ENCODE peak calls at places on chromosomes 2 and 18, in ten cellular contexts. B, H, U, C, I, P, S, A, N and O are unnamed samples.

GRCh38 chr2:97868986-97869721 is 126.6 kb downstream of the TMEM131 start:
- DNase-seq in A (peak), B (no peak), N (no peak), P (peak), H (peak), S (peak), C (peak), I (no peak), U (peak), O (peak)

GRCh38 chr2:114122861-114123391 is 233.0 kb downstream of the ACTR3 start:
- DNase-seq in C (no peak), I (no peak), B (no peak), S (no peak), A (no peak), H (no peak), U (no peak), N (no peak), P (no peak), O (no peak)

GRCh38 chr2:9490789-9491188 is 16.4 kb downstream of the IAH1 start:
- DNase-seq in U (no peak), A (no peak), I (no peak), P (no peak), B (no peak), S (no peak), H (no peak), C (no peak), N (no peak), O (no peak)

GRCh38 chr2:9168851-9169250 is 37.8 kb upstream of the ASAP2 start:
- DNase-seq in A (no peak), N (no peak), B (no peak), U (no peak), H (no peak), P (no peak), I (no peak), C (no peak), S (no peak), O (no peak)

GRCh38 chr2:242020196-242021004 is 150.9 kb downstream of the RTP5 start:
- DNase-seq in H (peak), I (no peak), S (peak), U (no peak), A (no peak), B (peak), C (no peak), P (no peak), N (no peak), O (no peak)

GRCh38 chr2:203859030-203859854 is 8.3 kb upstream of the CTLA4 start:
- DNase-seq in B (no peak), I (no peak), N (no peak), U (no peak), S (no peak), P (no peak), H (no peak), C (no peak), A (no peak), O (no peak)

GRCh38 chr2:134583462-134583861 is 135.3 kb downstream of the TMEM163 start:
- DNase-seq in B (no peak), H (no peak), S (no peak), A (no peak), C (no peak), I (no peak), N (no peak), U (no peak), P (no peak), O (no peak)

GRCh38 chr2:32865399-32866068 is 81.2 kb upstream of the LTBP1 start:
- DNase-seq in H (peak), U (no peak), N (no peak), A (no peak), S (peak), I (no peak), C (peak), P (peak), B (no peak), O (peak)

GRCh38 chr2:209526541-209526940 is 102.7 kb downstream of the MAP2 start:
- DNase-seq in P (no peak), N (no peak), I (no peak), A (no peak), H (peak), S (peak), C (peak), B (no peak), U (no peak), O (no peak)

GRCh38 chr2:178066890-178067669 is 5.5 kb downstream of the PDE11A start:
- DNase-seq in I (no peak), C (no peak), P (no peak), H (no peak), B (no peak), U (no peak), N (no peak), S (no peak), A (no peak), O (no peak)

GRCh38 chr2:117980783-117981676 is 32.8 kb downstream of the CCDC93 start:
- DNase-seq in I (no peak), B (no peak), A (no peak), N (no peak), H (peak), P (peak), C (peak), S (peak), U (no peak), O (peak)

GRCh38 chr2:105674859-105675541 is 69.7 kb upstream of the NCK2 start:
- DNase-seq in N (no peak), H (no peak), U (no peak), I (no peak), A (no peak), S (no peak), P (no peak), C (peak), B (no peak), O (no peak)

GRCh38 chr2:165864353-165864752 is 70.3 kb upstream of the GALNT3 start:
- DNase-seq in N (no peak), B (no peak), C (no peak), P (no peak), S (no peak), U (no peak), I (no peak), H (no peak), A (no peak), O (no peak)

GRCh38 chr2:205714058-205714776 is 31.9 kb downstream of the NRP2 start:
- DNase-seq in P (peak), I (no peak), H (peak), S (peak), B (no peak), U (no peak), C (no peak), A (no peak), N (no peak), O (no peak)

GRCh38 chr2:241535871-241536639 is 22.5 kb upstream of the BOK start:
- DNase-seq in P (no peak), A (no peak), H (no peak), C (no peak), I (no peak), N (no peak), B (no peak), S (no peak), U (no peak), O (no peak)

GRCh38 chr2:139165599-139165998 is 385.4 kb upstream of the NXPH2 start:
- DNase-seq in C (no peak), N (no peak), A (no peak), I (no peak), P (no peak), H (no peak), B (no peak), S (no peak), U (no peak), O (no peak)

GRCh38 chr2:41910126-41910525 is 137.7 kb upstream of the PKDCC start:
- DNase-seq in P (peak), U (no peak), H (no peak), N (no peak), S (no peak), C (no peak), I (no peak), A (no peak), B (no peak), O (no peak)

GRCh38 chr2:165617720-165618119 is 148.2 kb downstream of the CSRNP3 start:
- DNase-seq in S (no peak), A (no peak), P (no peak), U (no peak), I (no peak), B (no peak), H (no peak), N (no peak), C (no peak), O (no peak)

GRCh38 chr2:128304330-128304714 is 14.3 kb downstream of the HS6ST1 start:
- DNase-seq in I (no peak), C (no peak), A (no peak), N (peak), B (no peak), U (no peak), H (no peak), P (no peak), S (no peak), O (no peak)

GRCh38 chr18:31624892-31625640 is 33.4 kb downstream of the TTR start:
- DNase-seq in B (no peak), H (no peak), N (no peak), P (no peak), C (no peak), I (no peak), A (no peak), U (peak), S (no peak), O (no peak)

GRCh38 chr2:47061989-47062678 is 93.0 kb downstream of the STPG4 start:
- DNase-seq in S (no peak), C (no peak), P (no peak), H (no peak), N (no peak), U (no peak), A (no peak), B (no peak), I (no peak), O (no peak)

GRCh38 chr2:202963712-202964111 is 51.0 kb upstream of the NBEAL1 start:
- DNase-seq in H (no peak), S (no peak), U (no peak), C (no peak), I (no peak), P (no peak), B (no peak), A (no peak), N (no peak), O (no peak)

GRCh38 chr2:121335294-121336290 is 50.6 kb upstream of the TFCP2L1 start:
- DNase-seq in P (no peak), S (no peak), A (no peak), N (peak), U (no peak), H (no peak), B (peak), I (no peak), C (no peak), O (no peak)

GRCh38 chr2:150169230-150169629 is 318.2 kb downstream of the RND3 start:
- DNase-seq in N (no peak), U (peak), I (peak), B (no peak), A (no peak), H (peak), S (peak), C (peak), P (no peak), O (no peak)

GRCh38 chr2:198471291-198471690 is 666.9 kb downstream of the PLCL1 start:
- DNase-seq in U (peak), C (no peak), A (no peak), H (no peak), B (peak), S (no peak), N (no peak), P (no peak), I (no peak), O (no peak)

GRCh38 chr2:46306320-46306719 is 9.1 kb downstream of the EPAS1 start:
- DNase-seq in B (no peak), N (no peak), U (no peak), S (peak), P (peak), A (no peak), I (no peak), H (peak), C (peak), O (no peak)

GRCh38 chr18:12470382-12471090 is 62.8 kb downstream of the PRELID3A start:
- DNase-seq in P (peak), A (peak), H (no peak), S (peak), U (no peak), C (no peak), I (no peak), B (no peak), N (no peak), O (no peak)

GRCh38 chr2:55718165-55719008 is 24.7 kb upstream of the PNPT1 start:
- DNase-seq in S (peak), U (peak), N (no peak), A (peak), I (no peak), B (peak), H (peak), C (peak), P (peak), O (no peak)

GRCh38 chr18:5543036-5543671 is 643 bp downstream of the EPB41L3 start:
- DNase-seq in C (no peak), S (no peak), H (no peak), B (no peak), U (no peak), N (peak), A (no peak), I (no peak), P (no peak), O (no peak)

GRCh38 chr2:165275932-165276331 is 36.7 kb downstream of the SCN2A start:
- DNase-seq in S (no peak), H (no peak), B (no peak), A (no peak), N (no peak), P (no peak), C (no peak), U (no peak), I (no peak), O (no peak)

GRCh38 chr18:10336749-10337148 is 117.7 kb upstream of the APCDD1 start:
- DNase-seq in B (no peak), P (no peak), U (no peak), I (no peak), C (no peak), N (no peak), A (peak), H (no peak), S (no peak), O (no peak)

GRCh38 chr2:237539681-237540080 is 26.7 kb upstream of the PRLH start:
- DNase-seq in U (no peak), H (no peak), P (no peak), I (no peak), C (no peak), B (no peak), A (no peak), N (no peak), S (no peak), O (no peak)

GRCh38 chr2:134897932-134898331 is 20.7 kb upstream of the CCNT2 start:
- DNase-seq in N (no peak), A (no peak), S (peak), H (peak), B (peak), P (no peak), I (no peak), U (no peak), C (peak), O (no peak)

GRCh38 chr2:187442378-187442777 is 5.7 kb downstream of the CALCRL start:
- DNase-seq in P (no peak), H (no peak), N (no peak), I (no peak), B (no peak), A (no peak), U (no peak), C (no peak), S (peak), O (no peak)

GRCh38 chr2:74552914-74553811 is 579 bp downstream of the LOXL3 start:
- DNase-seq in C (no peak), U (no peak), A (no peak), B (no peak), S (peak), N (peak), I (no peak), P (no peak), H (no peak), O (no peak)

GRCh38 chr2:226581004-226581403 is 218.6 kb downstream of the IRS1 start:
- DNase-seq in S (no peak), N (no peak), B (no peak), A (no peak), I (no peak), H (no peak), P (no peak), U (peak), C (no peak), O (no peak)

GRCh38 chr2:96665083-96665569 is 22.6 kb downstream of the FER1L5 start:
- DNase-seq in B (no peak), U (no peak), C (peak), H (peak), A (peak), P (peak), S (peak), I (peak), N (no peak), O (peak)

GRCh38 chr2:71454221-71455010 is 1.1 kb downstream of the DYSF start:
- DNase-seq in S (no peak), B (no peak), H (no peak), N (no peak), A (no peak), C (no peak), P (no peak), U (no peak), I (no peak), O (no peak)
- H3K4me3 ChIP-seq in S (peak), B (no peak), H (no peak), N (no peak), A (no peak), C (peak), P (peak), U (peak), I (peak), O (no peak)

DNA sequence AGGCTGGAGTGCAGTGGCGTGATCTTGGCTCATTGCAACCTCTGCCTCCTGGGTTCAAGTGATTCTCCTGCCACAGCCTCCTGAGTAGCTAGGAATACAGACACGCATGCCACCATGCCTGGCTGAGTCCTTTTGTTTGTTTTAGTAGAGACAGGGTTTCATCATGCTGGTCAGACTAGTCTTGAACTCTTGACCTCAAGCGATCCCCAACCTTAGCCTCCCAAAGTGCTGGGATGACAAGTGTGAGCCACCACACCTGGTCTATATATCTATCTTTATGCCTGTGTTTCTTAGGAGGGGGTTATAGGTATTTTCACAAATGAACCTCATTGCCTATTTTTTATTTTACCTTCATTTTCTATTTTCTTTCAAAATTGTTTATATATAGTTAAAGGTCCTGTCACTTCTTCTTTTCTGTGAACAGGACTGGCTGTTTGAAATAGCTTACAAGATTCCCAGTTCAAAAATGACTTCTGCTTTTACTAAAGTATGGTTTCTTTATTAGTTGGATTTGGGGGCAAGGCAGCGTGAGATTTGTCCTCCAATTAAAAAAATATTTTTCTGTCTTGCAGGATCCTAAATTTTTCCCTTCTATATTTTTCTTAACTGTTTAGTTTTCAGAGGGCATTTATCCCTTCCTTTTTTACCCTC is 16.4 kb upstream of the MARCHF7 start:
- DNase-seq in H (no peak), C (no peak), S (no peak), A (no peak), P (no peak), U (no peak), N (no peak), B (no peak), I (no peak), O (no peak)
- H3K4me3 ChIP-seq in H (no peak), C (no peak), S (no peak), A (no peak), P (no peak), U (no peak), N (no peak), B (no peak), I (no peak), O (no peak)

GRCh38 chr2:26184555-26185303 is 11.8 kb downstream of the GAREM2 start:
- DNase-seq in I (peak), C (peak), A (no peak), S (peak), H (peak), B (peak), P (peak), U (peak), N (peak), O (peak)
- H3K4me3 ChIP-seq in I (peak), C (peak), A (peak), S (peak), H (peak), B (peak), P (no peak), U (peak), N (peak), O (peak)

GRCh38 chr2:172464340-172465129 is 37.1 kb downstream of the ITGA6 start:
- DNase-seq in H (no peak), N (no peak), C (no peak), I (no peak), U (peak), S (no peak), A (no peak), B (no peak), P (peak), O (no peak)

GRCh38 chr2:172462393-172463381 is 35.3 kb downstream of the ITGA6 start:
- DNase-seq in H (no peak), P (peak), B (peak), A (no peak), C (no peak), N (no peak), I (no peak), S (no peak), U (peak), O (no peak)

GRCh38 chr2:172467382-172467781 is 40.0 kb downstream of the ITGA6 start:
- DNase-seq in C (peak), B (no peak), H (peak), N (no peak), S (peak), I (no peak), P (no peak), U (no peak), A (no peak), O (no peak)

GRCh38 chr2:172461591-172462392 is 34.4 kb downstream of the ITGA6 start:
- DNase-seq in H (peak), N (peak), I (no peak), A (no peak), B (peak), U (peak), C (peak), P (no peak), S (peak), O (no peak)

GRCh38 chr2:172465417-172466334 is 38.3 kb downstream of the ITGA6 start:
- DNase-seq in B (peak), C (peak), I (peak), P (peak), H (peak), N (peak), A (peak), U (peak), S (peak), O (peak)
- H3K4me3 ChIP-seq in B (no peak), C (peak), I (peak), P (no peak), H (peak), N (no peak), A (no peak), U (no peak), S (peak), O (peak)

GRCh38 chr2:231674587-231675334 is 33.6 kb upstream of the PTMA start:
- DNase-seq in I (peak), B (peak), C (peak), N (peak), S (peak), P (no peak), H (peak), U (peak), A (peak), O (no peak)

GRCh38 chr2:231672617-231673347 is 35.5 kb upstream of the PTMA start:
- DNase-seq in A (no peak), N (no peak), U (peak), H (peak), B (peak), C (peak), I (no peak), S (peak), P (no peak), O (no peak)

GRCh38 chr2:231671617-231672350 is 36.5 kb upstream of the PTMA start:
- DNase-seq in I (no peak), C (no peak), B (peak), S (no peak), A (no peak), U (peak), N (no peak), P (no peak), H (no peak), O (no peak)

GRCh38 chr2:231670892-231671616 is 37.3 kb upstream of the PTMA start:
- DNase-seq in P (no peak), B (peak), S (no peak), U (peak), N (no peak), A (no peak), I (no peak), C (peak), H (no peak), O (no peak)

GRCh38 chr2:231673348-231673770 is 35.0 kb upstream of the PTMA start:
- DNase-seq in P (no peak), N (no peak), B (peak), C (peak), I (no peak), H (peak), S (peak), A (no peak), U (peak), O (no peak)
- H3K4me3 ChIP-seq in P (no peak), N (no peak), B (peak), C (no peak), I (no peak), H (peak), S (no peak), A (no peak), U (peak), O (no peak)

GRCh38 chr2:8094571-8094970 is 587.3 kb upstream of the ID2 start:
- DNase-seq in N (no peak), H (no peak), P (no peak), U (no peak), S (no peak), C (no peak), B (no peak), A (no peak), I (no peak), O (no peak)

GRCh38 chr2:8098952-8099582 is 582.8 kb upstream of the ID2 start:
- DNase-seq in B (no peak), C (no peak), I (no peak), N (no peak), S (no peak), P (no peak), A (no peak), H (no peak), U (no peak), O (no peak)

GRCh38 chr2:8095978-8096377 is 585.9 kb upstream of the ID2 start:
- DNase-seq in B (no peak), U (no peak), H (no peak), I (no peak), N (no peak), P (no peak), S (no peak), A (no peak), C (no peak), O (no peak)

GRCh38 chr2:8098476-8098875 is 583.4 kb upstream of the ID2 start:
- DNase-seq in B (no peak), C (no peak), A (no peak), N (no peak), P (no peak), U (no peak), I (no peak), H (no peak), S (no peak), O (no peak)

GRCh38 chr2:8096484-8096883 is 585.4 kb upstream of the ID2 start:
- DNase-seq in A (no peak), B (no peak), P (peak), S (no peak), H (no peak), N (no peak), I (no peak), U (no peak), C (no peak), O (no peak)
- H3K4me3 ChIP-seq in A (no peak), B (no peak), P (no peak), S (no peak), H (no peak), N (no peak), I (no peak), U (no peak), C (no peak), O (no peak)